ENCODE peak calls at places on chromosomes 4 and X, in five cellular contexts. Q is heart right ventricle; Y is CD8-positive, alpha-beta memory T cell; G is colonic mucosa; C is A549. O is an unnamed sample.

GRCh38 chrX:138191998-138192397 is 519.5 kb downstream of the FGF13 start:
- DNase-seq in Q (no peak), Y (no peak), G (no peak), C (no peak), O (peak; percentile 46)

GRCh38 chr4:152385551-152385950 is 150.3 kb downstream of the FBXW7 start:
- DNase-seq in Q (no peak), Y (no peak), G (no peak), C (no peak), O (no peak)

GRCh38 chrX:38929966-38930421 is 128.7 kb downstream of the MID1IP1 start:
- DNase-seq in Q (no peak), Y (no peak), G (no peak), C (no peak), O (no peak)

GRCh38 chr4:25160714-25161598 is 707 bp upstream of the SEPSECS start:
- DNase-seq in Q (no peak), Y (no peak), G (no peak), C (peak; percentile 17), O (no peak)

GRCh38 chrX:11450354-11450753 is 157.1 kb downstream of the AMELX start:
- DNase-seq in Q (no peak), Y (no peak), G (no peak), C (no peak), O (no peak)

GRCh38 chrX:136097871-136098805 is 49.2 kb upstream of the FHL1 start:
- DNase-seq in Q (no peak), Y (no peak), G (no peak), C (no peak), O (no peak)

GRCh38 chrX:2824886-2825285 is 3.8 kb upstream of the GYG2 start:
- DNase-seq in Q (no peak), Y (no peak), G (no peak), C (no peak), O (no peak)

GRCh38 chr4:145732416-145732815 is 52.5 kb downstream of the C4orf51 start:
- DNase-seq in Q (no peak), Y (no peak), G (peak; percentile 25), C (no peak), O (no peak)

GRCh38 chrX:101370888-101371504 is 15.0 kb downstream of the BTK start:
- DNase-seq in Q (no peak), Y (no peak), G (no peak), C (no peak), O (no peak)

GRCh38 chr4:75623036-75623435 is 7.3 kb downstream of the CDKL2 start:
- DNase-seq in Q (no peak), Y (no peak), G (no peak), C (no peak), O (no peak)

GRCh38 chr4:100431416-100431815 is 86.4 kb downstream of the EMCN start:
- DNase-seq in Q (no peak), Y (no peak), G (no peak), C (no peak), O (peak; percentile 68)

GRCh38 chr4:163542275-163542674 is 47.8 kb downstream of the TMA16 start:
- DNase-seq in Q (no peak), Y (no peak), G (no peak), C (no peak), O (no peak)

GRCh38 chr4:13327991-13328390 is 156.1 kb downstream of the RAB28 start:
- DNase-seq in Q (no peak), Y (no peak), G (no peak), C (no peak), O (no peak)

GRCh38 chr4:18733956-18734872 is 712.7 kb upstream of the LCORL start:
- DNase-seq in Q (peak; percentile 7), Y (no peak), G (no peak), C (no peak), O (no peak)

GRCh38 chr4:18736551-18736950 is 715.0 kb upstream of the LCORL start:
- DNase-seq in Q (no peak), Y (no peak), G (no peak), C (no peak), O (no peak)

GRCh38 chr4:18735740-18736288 is 714.3 kb upstream of the LCORL start:
- DNase-seq in Q (no peak), Y (no peak), G (no peak), C (no peak), O (no peak)
- H3K4me3 ChIP-seq in Q (no peak overlapping the region), Y (no peak overlapping the region), G (no peak overlapping the region), C (no peak overlapping the region), O (no peak overlapping the region)

GRCh38 chr4:98921292-98921691 is 7.6 kb downstream of the EIF4E start:
- DNase-seq in Q (no peak), Y (no peak), G (no peak), C (no peak), O (no peak)

GRCh38 chr4:98919996-98920395 is 8.9 kb downstream of the EIF4E start:
- DNase-seq in Q (no peak), Y (no peak), G (no peak), C (no peak), O (no peak)
- H3K27ac ChIP-seq in Q (no peak overlapping the region), Y (no peak overlapping the region), G (no peak overlapping the region), C (no peak overlapping the region), O (no peak overlapping the region)

DNA sequence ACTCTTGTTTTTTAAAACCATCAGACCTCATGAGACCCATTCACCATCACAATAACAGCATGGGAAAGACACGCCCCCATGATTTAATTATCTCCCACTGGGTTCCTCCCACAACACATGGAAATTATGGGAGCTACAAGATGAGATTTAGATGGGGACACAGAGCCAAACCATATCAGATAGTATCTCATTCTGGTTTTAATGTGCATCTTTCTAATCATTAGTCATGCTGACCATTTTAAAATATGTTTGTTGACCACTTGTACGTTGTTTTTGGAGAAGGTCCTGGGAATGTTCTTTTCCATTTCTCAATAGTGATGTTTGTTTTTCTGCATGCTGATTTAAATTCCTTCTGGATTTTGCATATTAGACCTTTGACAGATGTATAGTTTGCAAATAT is 119.0 kb downstream of the RTL3 start:
- DNase-seq in Q (no peak), Y (no peak), G (no peak), C (no peak), O (no peak)
- H3K9me3 ChIP-seq in Q (no peaks in the 10 kb centered on the region), Y (no peaks in the 10 kb centered on the region), G (no peaks in the 10 kb centered on the region), C (no peaks in the 10 kb centered on the region), O (no peaks in the 10 kb centered on the region)

DNA sequence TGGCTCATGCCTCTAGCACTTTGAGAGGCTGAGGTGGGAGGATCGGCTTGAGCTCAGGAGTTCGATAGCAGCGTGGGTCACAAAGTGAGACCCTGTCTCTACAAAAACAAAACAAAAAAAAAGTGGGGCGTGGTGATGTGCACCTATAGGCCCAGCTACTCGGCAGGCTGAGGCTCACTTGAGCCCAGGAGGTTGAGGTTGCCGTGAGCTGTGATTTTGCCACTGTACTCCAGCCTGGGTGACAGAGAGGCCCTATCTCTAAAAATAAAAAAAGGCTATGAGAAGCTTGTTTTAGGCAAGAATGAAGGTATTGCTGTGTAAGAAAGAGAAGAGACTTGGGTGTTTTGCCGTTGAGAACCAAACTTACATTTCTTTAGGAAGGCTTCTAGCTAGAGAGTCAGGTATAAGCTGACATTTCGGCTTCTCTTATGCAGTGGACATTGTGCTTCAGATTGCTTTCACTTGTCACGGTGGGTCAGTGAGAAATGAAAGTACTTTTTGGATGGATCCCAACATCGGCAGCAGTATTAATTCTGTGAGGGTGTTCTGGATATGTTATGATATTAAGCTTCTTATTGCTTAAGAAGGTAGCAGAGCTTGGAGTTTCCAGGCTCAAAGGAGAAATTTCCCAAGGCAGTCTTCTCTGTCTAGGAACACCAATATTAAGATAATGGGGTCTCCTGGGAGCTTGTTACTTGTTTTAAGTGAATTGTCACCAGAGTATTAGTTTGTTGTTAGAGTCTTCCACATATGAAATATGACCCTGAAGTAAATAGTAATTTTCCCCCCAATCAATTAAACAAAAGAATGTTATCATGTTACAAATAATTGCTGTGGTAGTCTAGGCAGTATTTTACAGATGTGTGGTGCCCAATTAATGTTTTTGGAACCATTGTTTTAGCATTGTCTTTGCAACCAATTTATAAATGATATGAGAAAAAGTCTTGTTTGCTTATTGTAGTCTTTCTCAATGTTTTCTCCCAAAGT is 17.6 kb downstream of the TMEM131L start:
- DNase-seq in Q (no peak), Y (no peak), G (no peak), C (no peak), O (no peak)
- H3K4me3 ChIP-seq in Q (no peak overlapping the region), Y (no peak overlapping the region), G (no peak overlapping the region), C (no peak overlapping the region), O (no peak overlapping the region)